ENCODE peak calls at places on chromosome 17, in nine cellular contexts. U is small intestine, O is fibroblast of mammary gland, G is ureter, W is ELF-1, X is AG10803, P is T follicular helper cell, C is NCI-H1105 treated with DMSO at 0.1 percent for 48 hours, Z is heart right ventricle. D is an unnamed sample.

GRCh38 chr17:17890773-17891759 is 54.3 kb upstream of the SREBF1 start:
- DNase-seq in U (peak), O (peak), G (no peak), W (peak), X (peak), P (peak), C (peak), Z (peak), D (peak)

GRCh38 chr17:40598928-40599627 is 33.8 kb upstream of the CCR7 start:
- DNase-seq in U (no peak), O (peak), G (no peak), W (no peak), X (no peak), P (peak), C (no peak), Z (no peak), D (peak)

GRCh38 chr17:16915752-16916556 is 56.0 kb downstream of the TNFRSF13B start:
- DNase-seq in U (peak), O (peak), G (peak), W (peak), X (peak), P (no peak), C (peak), Z (peak), D (peak)

GRCh38 chr17:2723505-2723996 is 12.0 kb upstream of the CLUH start:
- DNase-seq in U (peak), O (no peak), G (no peak), W (peak), X (no peak), P (no peak), C (no peak), Z (no peak), D (no peak)

GRCh38 chr17:28394717-28395116 is 11.3 kb downstream of the SLC46A1 start:
- DNase-seq in U (peak), O (peak), G (no peak), W (no peak), X (peak), P (no peak), C (no peak), Z (no peak), D (no peak)

GRCh38 chr17:37301288-37301687 is 74.5 kb upstream of the C17orf78 start:
- DNase-seq in U (no peak), O (peak), G (no peak), W (no peak), X (peak), P (no peak), C (no peak), Z (no peak), D (peak)

GRCh38 chr17:38982858-38983746 is 15.9 kb upstream of the FBXO47 start:
- DNase-seq in U (peak), O (peak), G (peak), W (peak), X (peak), P (peak), C (peak), Z (no peak), D (peak)

GRCh38 chr17:43791589-43791988 is 11.4 kb downstream of the CFAP97D1 start:
- DNase-seq in U (peak), O (peak), G (no peak), W (peak), X (peak), P (no peak), C (peak), Z (no peak), D (peak)

GRCh38 chr17:74444406-74444805 is 12.5 kb downstream of the GPRC5C start:
- DNase-seq in U (no peak), O (peak), G (no peak), W (peak), X (no peak), P (no peak), C (no peak), Z (peak), D (peak)